ENCODE peak calls at places on chromosomes 13 and 19, in five cellular contexts. W, J, F, T and I are unnamed samples.
A peak's percentile ranks its signal among the peaks of the same experiment; 100 is the strongest.

GRCh38 chr13:78876915-78877549 is 218.1 kb upstream of the OBI1 start:
- DNase-seq in W (no peak), J (no peak), F (no peak), T (no peak), I (no peak)

GRCh38 chr19:52248256-52248655 is 21.1 kb upstream of the ZNF766 start:
- DNase-seq in W (no peak), J (peak; percentile 43), F (no peak), T (peak; percentile 43), I (peak; percentile 20)

GRCh38 chr13:23321534-23322241 is 111.8 kb downstream of the SACS start:
- DNase-seq in W (no peak), J (peak; percentile 38), F (no peak), T (peak; percentile 77), I (no peak)

GRCh38 chr19:39971380-39971841 is 446 bp downstream of the PSMC4 start:
- DNase-seq in W (peak; percentile 23), J (peak; percentile 20), F (no peak), T (no peak), I (no peak)

GRCh38 chr19:18013621-18014111 is 5.7 kb downstream of the ARRDC2 start:
- DNase-seq in W (no peak), J (peak; percentile 27), F (peak; percentile 94), T (peak; percentile 55), I (peak; percentile 33)

GRCh38 chr13:100106005-100106404 is 17.1 kb downstream of the PCCA start:
- DNase-seq in W (no peak), J (no peak), F (no peak), T (no peak), I (no peak)

GRCh38 chr13:29861694-29862110 is 11.3 kb upstream of the UBL3 start:
- DNase-seq in W (no peak), J (no peak), F (no peak), T (no peak), I (no peak)

GRCh38 chr13:60158321-60158801 is 5.4 kb downstream of the DIAPH3 start:
- DNase-seq in W (no peak), J (no peak), F (no peak), T (no peak), I (no peak)

GRCh38 chr13:95146486-95146885 is 154.8 kb downstream of the ABCC4 start:
- DNase-seq in W (no peak), J (no peak), F (no peak), T (no peak), I (no peak)

GRCh38 chr13:113041821-113042335 is 63.7 kb upstream of the F7 start:
- DNase-seq in W (no peak), J (no peak), F (no peak), T (no peak), I (no peak)

GRCh38 chr13:29594310-29594709 is 1.2 kb downstream of the SLC7A1 start:
- DNase-seq in W (no peak), J (no peak), F (peak; percentile 51), T (no peak), I (peak; percentile 8)

GRCh38 chr13:29081036-29081435 is 260.9 kb downstream of the MTUS2 start:
- DNase-seq in W (no peak), J (no peak), F (no peak), T (no peak), I (no peak)

GRCh38 chr13:106533101-106533939 is 2.1 kb downstream of the EFNB2 start:
- DNase-seq in W (peak; percentile 54), J (peak; percentile 81), F (peak; percentile 61), T (peak; percentile 78), I (peak; percentile 81)

GRCh38 chr13:76223565-76223964 is 587.4 kb downstream of the LMO7 start:
- DNase-seq in W (no peak), J (no peak), F (no peak), T (no peak), I (no peak)

GRCh38 chr13:76225815-76226489 is 589.8 kb downstream of the LMO7 start:
- DNase-seq in W (no peak), J (peak; percentile 33), F (no peak), T (peak; percentile 35), I (no peak)

GRCh38 chr13:76226941-76227340 is 590.8 kb downstream of the LMO7 start:
- DNase-seq in W (no peak), J (no peak), F (no peak), T (no peak), I (no peak)

GRCh38 chr13:76223999-76224398 is 587.9 kb downstream of the LMO7 start:
- DNase-seq in W (no peak), J (no peak), F (no peak), T (no peak), I (no peak)

GRCh38 chr13:76222511-76222910 is 586.4 kb downstream of the LMO7 start:
- DNase-seq in W (no peak), J (no peak), F (no peak), T (no peak), I (no peak)
- TF ChIP-seq CTCF in W (no peak), J (no peak), F (no peak), T (no peak), I (no peak)

GRCh38 chr19:679418-680286 is 3.5 kb downstream of the FSTL3 start:
- DNase-seq in W (peak; percentile 39), J (peak; percentile 71), F (no peak), T (peak; percentile 76), I (peak; percentile 38)

GRCh38 chr19:678791-679388 is 2.7 kb downstream of the FSTL3 start:
- DNase-seq in W (no peak), J (no peak), F (no peak), T (no peak), I (no peak)

GRCh38 chr19:681638-682037 is 5.4 kb downstream of the FSTL3 start:
- DNase-seq in W (no peak), J (no peak), F (no peak), T (no peak), I (no peak)

GRCh38 chr19:681029-681626 is 4.9 kb downstream of the FSTL3 start:
- DNase-seq in W (peak; percentile 19), J (peak; percentile 55), F (no peak), T (no peak), I (no peak)

GRCh38 chr19:680287-681028 is 4.3 kb downstream of the FSTL3 start:
- DNase-seq in W (peak; percentile 99), J (peak; percentile 100), F (peak; percentile 100), T (peak; percentile 100), I (peak; percentile 97)
- TF ChIP-seq CTCF in W (no peak), J (peak; percentile 61), F (no peak), T (peak; percentile 44), I (peak; percentile 57)

DNA sequence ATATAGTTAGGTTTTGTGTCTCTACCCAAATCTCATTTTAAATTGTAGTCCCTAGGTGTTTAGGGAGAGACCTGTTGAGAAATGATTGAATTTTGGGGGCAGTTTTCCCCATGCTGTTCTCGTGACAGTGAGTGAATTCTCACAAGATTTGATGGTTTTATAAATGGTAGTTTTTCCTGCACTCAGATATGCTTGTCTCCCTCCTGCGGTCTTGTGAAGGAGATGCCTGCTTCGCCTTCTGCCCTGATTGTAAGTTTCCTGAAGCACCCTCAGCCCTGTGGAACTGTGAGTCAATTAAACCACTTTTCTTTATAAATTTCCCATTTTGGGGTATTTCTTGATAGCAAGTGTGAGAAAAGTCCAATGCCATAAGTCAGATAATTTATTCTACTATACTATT is 1977.5 kb upstream of the PCDH20 start:
- DNase-seq in W (no peak), J (no peak), F (no peak), T (no peak), I (no peak)
- TF ChIP-seq CTCF in W (no peak), J (no peak), F (no peak), T (no peak), I (no peak)

GRCh38 chr13:34941835-34942731 is at the start of gene NBEA:
- DNase-seq in W (peak; percentile 75), J (peak; percentile 77), F (peak; percentile 63), T (peak; percentile 69), I (peak; percentile 76)
- TF ChIP-seq CTCF in W (peak; percentile 38), J (peak; percentile 69), F (peak; percentile 24), T (peak; percentile 40), I (peak; percentile 33)

GRCh38 chr19:371501-372160 is 27.0 kb upstream of the MIER2 start:
- DNase-seq in W (no peak), J (no peak), F (no peak), T (no peak), I (no peak)
- TF ChIP-seq CTCF in W (no peak), J (no peak), F (no peak), T (no peak), I (no peak)

GRCh38 chr19:54473071-54473941 is at the start of gene CDC42EP5:
- DNase-seq in W (peak; percentile 81), J (peak; percentile 82), F (peak; percentile 72), T (peak; percentile 78), I (peak; percentile 33)
- TF ChIP-seq CTCF in W (no peak), J (no peak), F (no peak), T (no peak), I (no peak)

DNA sequence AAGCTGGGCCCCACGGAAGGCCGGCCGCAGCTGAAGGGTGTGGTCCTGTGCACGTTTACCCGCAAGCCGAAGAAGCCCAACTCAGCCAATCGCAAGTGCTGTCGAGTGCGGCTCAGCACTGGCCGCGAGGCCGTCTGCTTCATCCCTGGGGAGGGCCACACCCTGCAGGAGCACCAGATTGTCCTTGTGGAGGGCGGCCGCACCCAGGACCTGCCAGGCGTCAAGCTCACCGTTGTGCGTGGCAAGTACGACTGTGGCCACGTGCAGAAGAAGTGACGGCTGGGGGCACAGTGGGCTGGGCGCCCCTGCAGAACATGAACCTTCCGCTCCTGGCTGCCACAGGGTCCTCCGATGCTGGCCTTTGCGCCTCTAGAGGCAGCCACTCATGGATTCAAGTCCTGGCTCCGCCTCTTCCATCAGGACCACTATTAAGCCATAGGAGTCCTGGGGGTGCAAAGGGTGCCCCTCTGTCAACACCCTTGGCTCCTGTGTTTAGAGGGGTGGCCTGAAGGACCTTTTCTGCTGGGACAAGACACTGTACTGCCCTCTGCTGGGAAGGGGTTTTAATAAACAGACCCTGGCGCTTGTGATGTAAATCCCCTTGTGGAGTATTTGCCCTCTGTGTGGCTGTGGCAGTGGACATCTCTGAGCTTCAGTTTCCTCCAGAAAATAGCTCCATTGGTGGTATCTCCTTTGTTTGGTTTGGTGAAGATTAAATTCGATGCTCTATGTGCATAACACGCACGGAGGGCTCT is 1.9 kb downstream of the MRPS12 start:
- DNase-seq in W (no peak), J (no peak), F (no peak), T (no peak), I (peak; percentile 45)
- TF ChIP-seq CTCF in W (no peak), J (peak; percentile 45), F (no peak), T (peak; percentile 29), I (peak; percentile 50)